ENCODE peak calls at places on chromosomes 12 and 14, in nine cellular contexts. L is left ventricle myocardium inferior, Y is thoracic aorta, N is NT2/D1, B is spleen, S is ovary, Z is mesenchymal stem cell, C is endothelial cell of umbilical vein, A is adrenal gland. G is an unnamed sample. For H3K4me1, the result is how much of the 10 kb centered on the place peaks cover.

GRCh38 chr14:23513005-23513412 is 38.6 kb downstream of the ZFHX2 start:
- DNase-seq in L (no peak), Y (no peak), N (no peak), B (no peak), S (no peak), Z (no peak), C (no peak), A (no peak), G (no peak)

GRCh38 chr12:11743748-11744147 is 94.3 kb downstream of the ETV6 start:
- DNase-seq in L (no peak), Y (no peak), N (peak), B (no peak), S (no peak), Z (no peak), C (no peak), A (no peak), G (no peak)

GRCh38 chr12:25152055-25152454 is 42.9 kb downstream of the DNAI7 start:
- DNase-seq in L (no peak), Y (no peak), N (peak), B (no peak), S (no peak), Z (no peak), C (no peak), A (no peak), G (no peak)

GRCh38 chr14:101733211-101733610 is 28.3 kb upstream of the PPP2R5C start:
- DNase-seq in L (no peak), Y (no peak), N (no peak), B (no peak), S (no peak), Z (peak), C (no peak), A (no peak), G (no peak)

GRCh38 chr12:54000105-54000773 is at the start of gene HOXC9:
- DNase-seq in L (no peak), Y (no peak), N (no peak), B (no peak), S (no peak), Z (no peak), C (peak), A (no peak), G (peak)

GRCh38 chr12:56684745-56685369 is 3.2 kb downstream of the PTGES3 start:
- DNase-seq in L (no peak), Y (no peak), N (no peak), B (peak), S (no peak), Z (peak), C (peak), A (no peak), G (peak)

GRCh38 chr12:18443768-18444437 is 182.6 kb downstream of the PIK3C2G start:
- DNase-seq in L (no peak), Y (no peak), N (no peak), B (no peak), S (no peak), Z (no peak), C (peak), A (no peak), G (no peak)

GRCh38 chr12:42725839-42726238 is 136.3 kb upstream of the PRICKLE1 start:
- DNase-seq in L (no peak), Y (no peak), N (no peak), B (no peak), S (no peak), Z (peak), C (peak), A (no peak), G (no peak)

GRCh38 chr12:124508323-124509096 is 58.9 kb downstream of the NCOR2 start:
- DNase-seq in L (no peak), Y (no peak), N (no peak), B (no peak), S (peak), Z (peak), C (no peak), A (no peak), G (no peak)

GRCh38 chr12:117853600-117853999 is 115.2 kb downstream of the KSR2 start:
- DNase-seq in L (no peak), Y (no peak), N (no peak), B (no peak), S (no peak), Z (no peak), C (no peak), A (no peak), G (peak)

GRCh38 chr14:71554959-71555612 is 377.1 kb upstream of the RGS6 start:
- DNase-seq in L (no peak), Y (no peak), N (no peak), B (no peak), S (no peak), Z (peak), C (no peak), A (no peak), G (no peak)

GRCh38 chr12:131114942-131115584 is 161.4 kb downstream of the ADGRD1 start:
- DNase-seq in L (no peak), Y (no peak), N (no peak), B (peak), S (no peak), Z (no peak), C (no peak), A (no peak), G (no peak)

GRCh38 chr14:104547310-104547997 is 32.1 kb upstream of the C14orf180 start:
- DNase-seq in L (no peak), Y (peak), N (no peak), B (peak), S (no peak), Z (no peak), C (no peak), A (no peak), G (no peak)

GRCh38 chr14:23153891-23154796 is 29.3 kb downstream of the SLC7A8 start:
- DNase-seq in L (peak), Y (peak), N (no peak), B (peak), S (peak), Z (no peak), C (peak), A (peak), G (peak)

GRCh38 chr12:1083888-1084262 is 92.9 kb downstream of the ERC1 start:
- DNase-seq in L (no peak), Y (peak), N (no peak), B (no peak), S (no peak), Z (peak), C (no peak), A (peak), G (no peak)

GRCh38 chr12:98635657-98636323 is 8.8 kb downstream of the IKBIP start:
- DNase-seq in L (no peak), Y (no peak), N (no peak), B (no peak), S (no peak), Z (peak), C (peak), A (no peak), G (no peak)

GRCh38 chr12:98990648-98991047 is 345.6 kb downstream of the APAF1 start:
- DNase-seq in L (no peak), Y (no peak), N (no peak), B (no peak), S (no peak), Z (no peak), C (no peak), A (no peak), G (no peak)

GRCh38 chr14:87522575-87522974 is 470.4 kb downstream of the GALC start:
- DNase-seq in L (no peak), Y (no peak), N (peak), B (no peak), S (no peak), Z (no peak), C (no peak), A (no peak), G (no peak)

GRCh38 chr14:64910847-64911495 is 3.3 kb upstream of the CHURC1 start:
- DNase-seq in L (no peak), Y (no peak), N (no peak), B (no peak), S (no peak), Z (peak), C (peak), A (no peak), G (no peak)

GRCh38 chr12:102883204-102883799 is 33.7 kb downstream of the PAH start:
- DNase-seq in L (peak), Y (no peak), N (peak), B (no peak), S (peak), Z (peak), C (no peak), A (peak), G (peak)

GRCh38 chr12:91182664-91183455 is at the start of gene DCN:
- DNase-seq in L (no peak), Y (no peak), N (no peak), B (no peak), S (no peak), Z (no peak), C (no peak), A (no peak), G (no peak)

GRCh38 chr14:32230695-32231280 is 27.7 kb upstream of the RNU6-8 start:
- DNase-seq in L (no peak), Y (no peak), N (no peak), B (no peak), S (no peak), Z (peak), C (no peak), A (no peak), G (no peak)

GRCh38 chr12:65106948-65107347 is 14.2 kb downstream of the WIF1 start:
- DNase-seq in L (no peak), Y (no peak), N (no peak), B (no peak), S (no peak), Z (no peak), C (peak), A (no peak), G (no peak)

GRCh38 chr12:45762185-45763110 is 32.9 kb downstream of the ARID2 start:
- DNase-seq in L (no peak), Y (no peak), N (no peak), B (no peak), S (no peak), Z (peak), C (peak), A (no peak), G (no peak)

GRCh38 chr12:127690161-127690560 is 576.8 kb upstream of the TMEM132C start:
- DNase-seq in L (no peak), Y (no peak), N (no peak), B (no peak), S (no peak), Z (peak), C (no peak), A (no peak), G (no peak)

GRCh38 chr14:88163731-88164255 is 158.9 kb downstream of the GPR65 start:
- DNase-seq in L (no peak), Y (no peak), N (no peak), B (no peak), S (no peak), Z (no peak), C (no peak), A (no peak), G (no peak)

GRCh38 chr12:11765817-11766794 is 116.6 kb downstream of the ETV6 start:
- DNase-seq in L (no peak), Y (no peak), N (no peak), B (peak), S (no peak), Z (peak), C (peak), A (peak), G (peak)

GRCh38 chr12:108320503-108321293 is 18.4 kb downstream of the CMKLR1 start:
- DNase-seq in L (no peak), Y (no peak), N (peak), B (no peak), S (no peak), Z (no peak), C (no peak), A (no peak), G (no peak)

GRCh38 chr12:25189656-25190055 is 5.3 kb downstream of the DNAI7 start:
- DNase-seq in L (no peak), Y (no peak), N (no peak), B (no peak), S (no peak), Z (no peak), C (no peak), A (no peak), G (no peak)

DNA sequence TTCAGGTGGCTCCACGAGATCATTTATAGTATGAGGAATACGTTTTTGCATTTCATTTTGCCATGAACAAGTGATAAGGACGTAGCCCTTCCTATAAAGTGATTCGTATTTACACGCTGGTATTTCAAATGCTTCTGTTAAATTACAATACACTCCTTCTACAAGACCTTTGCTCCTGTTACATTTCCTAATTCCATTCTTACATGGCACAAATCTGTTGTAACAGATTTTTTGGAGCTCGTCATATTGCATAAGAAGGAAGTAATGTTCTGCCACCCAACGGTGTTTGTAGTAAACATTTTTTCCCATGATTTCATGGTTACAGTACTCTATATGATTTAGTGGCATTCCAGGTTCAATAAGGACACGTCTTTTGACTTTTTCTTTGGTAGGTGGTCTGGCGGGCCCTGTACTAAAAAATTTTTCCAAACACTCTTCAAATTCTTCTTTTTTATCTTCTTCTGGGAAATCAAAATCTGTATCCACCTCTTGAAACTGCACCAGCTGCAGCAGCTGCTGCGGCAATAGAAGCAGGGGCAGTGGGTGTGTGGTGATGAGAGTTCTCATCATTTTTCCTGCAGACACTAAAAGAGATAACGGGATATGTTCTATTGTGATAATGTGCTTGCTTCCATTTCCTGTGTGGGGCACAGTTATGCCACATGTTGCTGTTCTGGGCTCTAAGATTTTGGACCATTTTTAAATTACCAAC is 4.2 kb downstream of the RNASE9 start:
- DNase-seq in L (no peak), Y (no peak), N (no peak), B (no peak), S (no peak), Z (no peak), C (no peak), A (no peak), G (no peak)
- H3K4me1 ChIP-seq in L (under half), Y (under half), N (under half), B (under half), S (under half), Z (under half), C (under half), A (under half), G (under half)

GRCh38 chr14:74765721-74766120 is 2.6 kb downstream of the YLPM1 start:
- DNase-seq in L (no peak), Y (no peak), N (no peak), B (no peak), S (no peak), Z (no peak), C (peak), A (no peak), G (no peak)
- H3K4me1 ChIP-seq in L (half or more), Y (under half), N (under half), B (half or more), S (under half), Z (under half), C (under half), A (under half), G (under half)

GRCh38 chr14:77040995-77041744 is 12.7 kb upstream of the IRF2BPL start:
- DNase-seq in L (no peak), Y (no peak), N (no peak), B (no peak), S (no peak), Z (peak), C (no peak), A (peak), G (no peak)
- H3K4me1 ChIP-seq in L (half or more), Y (half or more), N (under half), B (half or more), S (under half), Z (half or more), C (half or more), A (half or more), G (half or more)

DNA sequence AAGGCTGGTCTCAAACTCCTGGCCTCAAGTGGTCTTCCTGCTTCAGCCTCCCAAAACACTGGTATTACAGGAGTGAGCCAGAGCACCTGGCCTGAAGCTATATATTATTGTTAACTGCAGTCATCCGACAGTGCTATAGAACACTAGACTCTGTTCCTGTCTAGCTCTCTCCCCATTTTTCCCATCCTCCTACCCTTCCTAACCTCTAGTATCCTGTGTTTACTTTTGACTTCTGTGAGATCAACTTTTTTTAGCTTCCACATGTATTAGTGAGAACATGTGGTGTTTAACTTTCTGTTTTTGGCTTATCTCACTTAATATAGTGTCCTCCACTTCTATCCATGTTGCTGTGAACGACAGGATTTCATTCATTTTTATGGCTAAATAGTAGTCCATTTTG is 34.7 kb downstream of the TRAF3 start:
- DNase-seq in L (no peak), Y (no peak), N (no peak), B (no peak), S (no peak), Z (peak), C (no peak), A (no peak), G (no peak)
- H3K4me1 ChIP-seq in L (under half), Y (under half), N (under half), B (under half), S (under half), Z (under half), C (under half), A (under half), G (under half)

DNA sequence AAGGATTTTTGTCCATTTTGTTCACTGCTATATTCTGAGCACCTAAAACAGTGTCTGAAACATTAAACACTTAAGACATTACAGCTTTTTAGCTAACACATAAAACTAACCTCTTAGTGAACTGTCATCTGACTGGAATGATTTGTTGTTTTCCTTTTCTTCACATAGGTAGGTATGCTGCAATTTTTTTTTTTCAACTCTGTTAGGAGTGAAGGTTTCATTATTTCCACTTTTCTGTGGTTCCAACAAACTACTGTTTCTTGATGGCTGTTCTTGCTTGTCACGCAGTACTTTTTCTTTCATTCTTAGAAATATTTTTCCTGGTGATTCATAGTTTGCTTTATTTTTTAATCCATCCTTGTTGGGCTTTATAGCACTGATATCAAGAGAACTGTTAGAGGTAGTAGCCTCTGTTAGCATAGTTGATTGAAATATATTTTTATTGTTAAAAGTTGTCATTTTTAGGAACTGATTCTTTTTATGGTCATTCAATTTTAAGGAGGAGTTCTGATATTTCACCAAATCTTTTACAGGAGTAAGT is 6.3 kb downstream of the MIS18BP1 start:
- DNase-seq in L (no peak), Y (no peak), N (no peak), B (no peak), S (no peak), Z (no peak), C (no peak), A (no peak), G (no peak)
- H3K4me1 ChIP-seq in L (under half), Y (under half), N (under half), B (under half), S (under half), Z (under half), C (under half), A (under half), G (under half)

DNA sequence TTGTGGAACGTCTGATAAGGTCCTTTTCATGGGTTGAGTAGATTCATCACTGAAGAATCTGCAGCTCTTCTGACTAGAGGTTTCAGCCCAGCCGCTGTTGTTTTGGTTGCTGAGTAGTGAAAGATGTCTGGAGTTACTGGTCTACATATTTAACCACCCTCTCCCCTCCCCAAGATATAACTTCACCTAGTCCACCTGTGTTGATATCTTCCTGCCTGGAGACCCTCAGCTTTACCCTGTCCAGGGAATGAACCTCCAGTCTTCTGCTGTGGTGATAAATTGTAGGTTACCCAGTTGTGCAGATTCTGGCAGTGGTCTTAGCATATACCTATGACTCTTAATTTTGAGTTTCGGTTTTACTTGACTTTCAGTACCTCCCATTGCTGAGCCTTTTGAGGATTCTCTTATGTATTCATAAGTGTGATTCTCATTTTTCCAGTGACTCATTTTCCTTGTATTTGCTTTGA is 63.0 kb downstream of the CCDC91 start:
- DNase-seq in L (no peak), Y (no peak), N (no peak), B (no peak), S (no peak), Z (no peak), C (no peak), A (no peak), G (no peak)
- H3K4me1 ChIP-seq in L (under half), Y (under half), N (under half), B (under half), S (under half), Z (under half), C (under half), A (under half), G (under half)

GRCh38 chr14:61396694-61397093 is 75.3 kb downstream of the PRKCH start:
- DNase-seq in L (no peak), Y (no peak), N (no peak), B (no peak), S (no peak), Z (no peak), C (no peak), A (no peak), G (no peak)

GRCh38 chr14:61399365-61399764 is 78.0 kb downstream of the PRKCH start:
- DNase-seq in L (no peak), Y (no peak), N (no peak), B (no peak), S (no peak), Z (no peak), C (no peak), A (no peak), G (no peak)

GRCh38 chr14:61397607-61398006 is 76.2 kb downstream of the PRKCH start:
- DNase-seq in L (no peak), Y (no peak), N (no peak), B (no peak), S (no peak), Z (no peak), C (no peak), A (no peak), G (no peak)

GRCh38 chr14:61396279-61396678 is 74.9 kb downstream of the PRKCH start:
- DNase-seq in L (no peak), Y (no peak), N (no peak), B (no peak), S (no peak), Z (no peak), C (no peak), A (no peak), G (no peak)

DNA sequence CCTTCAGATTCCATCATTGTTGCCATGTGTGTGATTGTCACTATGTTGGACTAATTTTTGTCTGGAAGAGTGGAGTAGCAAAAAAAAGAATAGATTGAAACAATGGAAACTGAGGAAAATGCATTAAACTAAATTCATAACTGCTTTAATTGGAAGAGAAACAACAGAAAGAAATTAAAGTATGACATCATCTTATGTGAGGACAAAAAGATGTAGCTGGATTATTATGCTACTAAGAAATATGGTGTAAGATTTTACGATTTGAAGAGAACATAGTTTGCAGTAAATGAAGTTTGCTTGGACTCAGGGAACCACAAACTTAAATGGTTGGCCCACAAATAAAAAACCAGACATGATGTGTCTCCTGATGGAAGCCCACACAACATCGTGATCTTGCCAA is 76.8 kb downstream of the PRKCH start:
- DNase-seq in L (no peak), Y (no peak), N (no peak), B (no peak), S (no peak), Z (no peak), C (no peak), A (no peak), G (no peak)
- H3K4me1 ChIP-seq in L (under half), Y (under half), N (under half), B (under half), S (under half), Z (under half), C (under half), A (under half), G (under half)

G was measured in mucosa of descending colon.